ENCODE peak calls at places on chromosomes 5 and 9, in four cellular contexts. One of them, this sample, is unnamed.

GRCh38 chr5:175246242-175246891 is 197.6 kb downstream of the DRD1 start:
- DNase-seq in K562: no peak
- DNase-seq in GM12878: no peak
- DNase-seq in HepG2: no peak
- DNase-seq in this sample: no peak

GRCh38 chr5:67495072-67495471 is 298.5 kb upstream of the CD180 start:
- DNase-seq in K562: no peak
- DNase-seq in GM12878: no peak
- DNase-seq in HepG2: no peak
- DNase-seq in this sample: no peak

GRCh38 chr5:158869092-158869491 is 230.6 kb downstream of the EBF1 start:
- DNase-seq in K562: no peak
- DNase-seq in GM12878: no peak
- DNase-seq in HepG2: no peak
- DNase-seq in this sample: no peak

GRCh38 chr5:176545737-176546509 is 3.2 kb upstream of the CDHR2 start:
- DNase-seq in K562: no peak
- DNase-seq in GM12878: no peak
- DNase-seq in HepG2: peak
- DNase-seq in this sample: no peak

GRCh38 chr5:56459394-56459793 is 226.3 kb upstream of the ANKRD55 start:
- DNase-seq in K562: no peak
- DNase-seq in GM12878: no peak
- DNase-seq in HepG2: no peak
- DNase-seq in this sample: no peak

GRCh38 chr5:153005711-153006110 is 484.8 kb upstream of the GRIA1 start:
- DNase-seq in K562: no peak
- DNase-seq in GM12878: no peak
- DNase-seq in HepG2: no peak
- DNase-seq in this sample: no peak

GRCh38 chr9:88706193-88707112 is 171.5 kb downstream of the NXNL2 start:
- DNase-seq in K562: no peak
- DNase-seq in GM12878: no peak
- DNase-seq in HepG2: peak
- DNase-seq in this sample: no peak

GRCh38 chr5:35127006-35127405 is 79.3 kb upstream of the AGXT2 start:
- DNase-seq in K562: no peak
- DNase-seq in GM12878: no peak
- DNase-seq in HepG2: no peak
- DNase-seq in this sample: no peak

GRCh38 chr5:95285406-95285761 is 490 bp upstream of the MCTP1 start:
- DNase-seq in K562: no peak
- DNase-seq in GM12878: no peak
- DNase-seq in HepG2: no peak
- DNase-seq in this sample: no peak

GRCh38 chr5:63928451-63928850 is 33.8 kb downstream of the HTR1A start:
- DNase-seq in K562: no peak
- DNase-seq in GM12878: no peak
- DNase-seq in HepG2: no peak
- DNase-seq in this sample: no peak

GRCh38 chr9:841371-842209 is at the start of gene DMRT1:
- DNase-seq in K562: no peak
- DNase-seq in GM12878: no peak
- DNase-seq in HepG2: no peak
- DNase-seq in this sample: no peak

GRCh38 chr5:134554319-134555222 is 29.1 kb downstream of the JADE2 start:
- DNase-seq in K562: no peak
- DNase-seq in GM12878: peak
- DNase-seq in HepG2: no peak
- DNase-seq in this sample: no peak

GRCh38 chr9:104868687-104869404 is 59.1 kb downstream of the ABCA1 start:
- DNase-seq in K562: peak
- DNase-seq in GM12878: no peak
- DNase-seq in HepG2: no peak
- DNase-seq in this sample: peak

GRCh38 chr9:34549407-34549732 is 26.6 kb upstream of the ENHO start:
- DNase-seq in K562: no peak
- DNase-seq in GM12878: no peak
- DNase-seq in HepG2: no peak
- DNase-seq in this sample: no peak

GRCh38 chr9:14768561-14769234 is 46.2 kb upstream of the CER1 start:
- DNase-seq in K562: peak
- DNase-seq in GM12878: no peak
- DNase-seq in HepG2: peak
- DNase-seq in this sample: peak

GRCh38 chr5:135952683-135953082 is 2.1 kb downstream of the LECT2 start:
- DNase-seq in K562: no peak
- DNase-seq in GM12878: no peak
- DNase-seq in HepG2: peak
- DNase-seq in this sample: no peak

GRCh38 chr5:177302354-177303110 is 987 bp downstream of the RAB24 start:
- DNase-seq in K562: peak
- DNase-seq in GM12878: no peak
- DNase-seq in HepG2: no peak
- DNase-seq in this sample: peak

GRCh38 chr9:33136721-33137120 is 30.4 kb downstream of the B4GALT1 start:
- DNase-seq in K562: no peak
- DNase-seq in GM12878: no peak
- DNase-seq in HepG2: no peak
- DNase-seq in this sample: no peak

GRCh38 chr5:31663519-31663918 is 24.6 kb downstream of the PDZD2 start:
- DNase-seq in K562: no peak
- DNase-seq in GM12878: no peak
- DNase-seq in HepG2: no peak
- DNase-seq in this sample: no peak

GRCh38 chr5:14574891-14575496 is 6.6 kb upstream of the OTULINL start:
- DNase-seq in K562: no peak
- DNase-seq in GM12878: no peak
- DNase-seq in HepG2: no peak
- DNase-seq in this sample: no peak

GRCh38 chr5:44983006-44983405 is 174.3 kb downstream of the MRPS30 start:
- DNase-seq in K562: no peak
- DNase-seq in GM12878: no peak
- DNase-seq in HepG2: no peak
- DNase-seq in this sample: no peak

GRCh38 chr5:144484124-144484897 is 313.6 kb downstream of the KCTD16 start:
- DNase-seq in K562: no peak
- DNase-seq in GM12878: no peak
- DNase-seq in HepG2: no peak
- DNase-seq in this sample: no peak

GRCh38 chr9:122797316-122798033 is 2.4 kb upstream of the OR1K1 start:
- DNase-seq in K562: no peak
- DNase-seq in GM12878: no peak
- DNase-seq in HepG2: no peak
- DNase-seq in this sample: no peak

GRCh38 chr5:53884411-53884810 is 324.0 kb downstream of the NDUFS4 start:
- DNase-seq in K562: no peak
- DNase-seq in GM12878: no peak
- DNase-seq in HepG2: no peak
- DNase-seq in this sample: no peak

GRCh38 chr5:36301858-36302603 is at the start of gene RANBP3L:
- DNase-seq in K562: no peak
- DNase-seq in GM12878: no peak
- DNase-seq in HepG2: no peak
- DNase-seq in this sample: peak

GRCh38 chr5:24566933-24567332 is 77.8 kb downstream of the CDH10 start:
- DNase-seq in K562: no peak
- DNase-seq in GM12878: no peak
- DNase-seq in HepG2: no peak
- DNase-seq in this sample: no peak

GRCh38 chr5:113450366-113451328 is 15.9 kb upstream of the TSSK1B start:
- DNase-seq in K562: no peak
- DNase-seq in GM12878: no peak
- DNase-seq in HepG2: no peak
- DNase-seq in this sample: no peak

GRCh38 chr5:31827862-31828261 is 188.9 kb downstream of the PDZD2 start:
- DNase-seq in K562: no peak
- DNase-seq in GM12878: no peak
- DNase-seq in HepG2: no peak
- DNase-seq in this sample: no peak

GRCh38 chr5:163261647-163262269 is 175.6 kb upstream of the CCNG1 start:
- DNase-seq in K562: no peak
- DNase-seq in GM12878: no peak
- DNase-seq in HepG2: no peak
- DNase-seq in this sample: no peak

GRCh38 chr5:14034991-14035390 is 90.5 kb upstream of the DNAH5 start:
- DNase-seq in K562: no peak
- DNase-seq in GM12878: no peak
- DNase-seq in HepG2: no peak
- DNase-seq in this sample: no peak

GRCh38 chr9:105059260-105059659 is 131.3 kb upstream of the ABCA1 start:
- DNase-seq in K562: no peak
- DNase-seq in GM12878: no peak
- DNase-seq in HepG2: no peak
- DNase-seq in this sample: no peak

GRCh38 chr9:110255064-110255416 is 1.3 kb downstream of the TXN start:
- DNase-seq in K562: no peak
- DNase-seq in GM12878: no peak
- DNase-seq in HepG2: no peak
- DNase-seq in this sample: peak

GRCh38 chr5:40288791-40289475 is 390.8 kb upstream of the PTGER4 start:
- DNase-seq in K562: no peak
- DNase-seq in GM12878: no peak
- DNase-seq in HepG2: no peak
- DNase-seq in this sample: no peak

GRCh38 chr5:4802044-4802443 is 338.1 kb upstream of the ADAMTS16 start:
- DNase-seq in K562: no peak
- DNase-seq in GM12878: no peak
- DNase-seq in HepG2: no peak
- DNase-seq in this sample: no peak

GRCh38 chr5:16350816-16351215 is 114.8 kb downstream of the ZNF622 start:
- DNase-seq in K562: no peak
- DNase-seq in GM12878: no peak
- DNase-seq in HepG2: no peak
- DNase-seq in this sample: no peak

GRCh38 chr9:98745470-98745869 is 36.7 kb upstream of the GABBR2 start:
- DNase-seq in K562: no peak
- DNase-seq in GM12878: no peak
- DNase-seq in HepG2: no peak
- DNase-seq in this sample: no peak
- TF ChIP-seq BHLHE40 in K562: no peak
- TF ChIP-seq BHLHE40 in GM12878: no peak
- TF ChIP-seq BHLHE40 in HepG2: no peak
- TF ChIP-seq BHLHE40 in this sample: no peak

GRCh38 chr5:69367697-69368279 is 1.5 kb downstream of the AK6 start:
- DNase-seq in K562: no peak
- DNase-seq in GM12878: no peak
- DNase-seq in HepG2: no peak
- DNase-seq in this sample: no peak

GRCh38 chr5:69369369-69370121 is at the start of the genes AK6, RAD17 and TAF9:
- DNase-seq in K562: peak
- DNase-seq in GM12878: peak
- DNase-seq in HepG2: peak
- DNase-seq in this sample: peak

GRCh38 chr5:69372394-69372793 is 2.8 kb downstream of the RAD17 start:
- DNase-seq in K562: no peak
- DNase-seq in GM12878: no peak
- DNase-seq in HepG2: no peak
- DNase-seq in this sample: no peak

GRCh38 chr5:69364850-69365249 is 4.5 kb downstream of the AK6 start:
- DNase-seq in K562: no peak
- DNase-seq in GM12878: no peak
- DNase-seq in HepG2: no peak
- DNase-seq in this sample: no peak

GRCh38 chr5:69368458-69369368 is 607 bp downstream of the AK6 start:
- DNase-seq in K562: peak
- DNase-seq in GM12878: no peak
- DNase-seq in HepG2: peak
- DNase-seq in this sample: peak
- TF ChIP-seq FOXM1 in K562: no peak
- TF ChIP-seq FOXM1 in GM12878: no peak
- TF ChIP-seq FOXM1 in HepG2: no peak
- TF ChIP-seq FOXM1 in this sample: peak

GRCh38 chr9:133964463-133964862 is 27.7 kb downstream of the VAV2 start:
- DNase-seq in K562: no peak
- DNase-seq in GM12878: no peak
- DNase-seq in HepG2: no peak
- DNase-seq in this sample: no peak
- TF ChIP-seq BHLHE40 in K562: no peak
- TF ChIP-seq BHLHE40 in GM12878: no peak
- TF ChIP-seq BHLHE40 in HepG2: no peak
- TF ChIP-seq BHLHE40 in this sample: no peak

DNA sequence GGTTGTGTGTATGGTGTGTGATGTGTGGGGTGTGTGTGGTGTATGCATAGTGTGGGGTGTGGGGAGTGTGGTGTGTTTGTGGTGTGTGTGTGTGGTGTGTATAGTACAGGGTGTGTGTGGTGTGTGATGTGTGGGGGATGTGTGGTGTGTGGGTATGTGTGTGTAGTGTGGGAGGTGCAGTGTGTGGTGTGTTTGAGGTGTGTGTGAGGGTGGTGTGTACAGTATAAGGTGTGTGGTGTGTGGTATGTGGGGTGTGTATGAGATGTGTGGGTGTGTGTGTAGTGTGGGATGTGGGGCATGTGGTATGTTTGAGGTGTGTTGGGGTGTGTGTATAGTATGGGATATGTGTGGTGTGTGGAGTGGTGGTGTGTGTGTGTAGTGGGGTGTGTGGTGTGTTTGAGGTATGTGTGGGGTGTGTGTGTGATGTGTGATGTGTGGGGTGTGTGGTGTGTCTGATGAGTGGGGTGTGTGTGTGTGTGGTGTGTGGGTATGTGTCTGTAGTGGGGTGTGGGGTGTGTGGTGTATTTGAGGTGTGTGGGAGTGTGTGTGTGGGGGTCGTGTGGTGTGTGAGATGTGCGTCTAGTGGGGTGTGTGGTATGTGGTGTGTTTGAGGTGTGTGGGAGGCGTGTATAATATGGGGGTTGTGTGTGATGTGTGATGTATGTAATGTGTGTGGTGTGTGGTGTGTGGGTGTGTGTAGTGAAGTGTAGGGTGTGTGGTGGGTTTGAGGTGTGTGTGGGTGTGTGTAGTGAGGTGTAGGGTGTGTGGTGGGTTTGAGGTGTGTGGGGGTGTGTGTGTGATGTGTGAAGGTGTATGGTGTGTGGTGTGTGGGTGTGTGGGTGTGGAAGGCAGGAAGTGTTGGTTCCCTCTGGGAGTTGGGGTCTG is 8.6 kb downstream of the ECSCR start:
- DNase-seq in K562: no peak
- DNase-seq in GM12878: no peak
- DNase-seq in HepG2: no peak
- DNase-seq in this sample: no peak
- TF ChIP-seq FOXM1 in K562: no peak
- TF ChIP-seq FOXM1 in GM12878: no peak
- TF ChIP-seq FOXM1 in HepG2: no peak
- TF ChIP-seq FOXM1 in this sample: no peak

DNA sequence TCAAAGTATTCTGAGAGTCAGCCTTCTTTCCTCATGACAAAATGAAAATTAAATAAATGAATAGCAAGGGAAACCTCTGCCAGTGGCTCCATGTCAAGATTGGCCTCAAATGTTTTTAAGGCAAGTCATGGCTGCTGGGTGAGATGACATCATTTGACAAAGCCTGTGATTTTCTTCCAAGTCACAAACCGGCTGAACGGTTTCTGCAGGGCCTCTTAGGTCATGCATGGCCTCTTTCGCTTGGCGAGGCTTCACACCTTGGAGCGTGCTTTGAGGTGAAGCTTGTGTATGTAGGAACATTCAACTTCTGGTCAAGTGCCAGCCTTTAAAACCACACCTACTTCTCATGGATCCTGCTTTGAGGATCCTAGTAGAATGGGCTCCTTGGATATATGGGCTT is 161.0 kb upstream of the ZNF618 start:
- DNase-seq in K562: no peak
- DNase-seq in GM12878: no peak
- DNase-seq in HepG2: no peak
- DNase-seq in this sample: no peak
- TF ChIP-seq BHLHE40 in K562: no peak
- TF ChIP-seq BHLHE40 in GM12878: no peak
- TF ChIP-seq BHLHE40 in HepG2: no peak
- TF ChIP-seq BHLHE40 in this sample: no peak